ENCODE peak calls at places on chromosomes 4 and X, in nine cellular contexts. Y is DMS153; V is thyroid gland; S is astrocyte of the spinal cord; J is NCI-H748 treated with DMSO at 0.1 percent for 48 hours; T is IMR-90; N is activated T-cell treated with anti-CD3 and anti-CD28 coated beads for 1 hour; O is stimulated activated CD4-positive, alpha-beta T cell treated with anti-CD3 and anti-CD28 coated beads, Interleukin-2, amount 100 ng/mL, for 24 hours; U is skeletal muscle cell. C is an unnamed sample.

GRCh38 chr4:89496851-89497250 is 189.3 kb upstream of the GPRIN3 start:
- DNase-seq in Y (no peak), V (no peak), S (peak; percentile 44), J (no peak), T (peak; percentile 38), N (no peak), O (no peak), U (no peak), C (peak; percentile 16)

GRCh38 chrX:136835761-136836160 is 44.8 kb downstream of the RBMX start:
- DNase-seq in Y (no peak), V (no peak), S (no peak), J (no peak), T (no peak), N (no peak), O (no peak), U (no peak), C (no peak)

GRCh38 chr4:119210760-119211159 is 1.8 kb upstream of the USP53 start:
- DNase-seq in Y (no peak), V (no peak), S (peak; percentile 16), J (no peak), T (peak; percentile 68), N (no peak), O (no peak), U (peak; percentile 47), C (peak; percentile 10)

GRCh38 chrX:2521927-2522386 is 21.2 kb upstream of the DHRSX start:
- DNase-seq in Y (no peak), V (no peak), S (no peak), J (no peak), T (no peak), N (no peak), O (no peak), U (no peak), C (no peak)

GRCh38 chr4:85496146-85496849 is 21.3 kb downstream of the ARHGAP24 start:
- DNase-seq in Y (no peak), V (no peak), S (peak; percentile 47), J (no peak), T (no peak), N (no peak), O (no peak), U (no peak), C (peak; percentile 5)

GRCh38 chrX:102345916-102346315 is 93.9 kb downstream of the NXF2B start:
- DNase-seq in Y (no peak), V (peak; percentile 61), S (peak; percentile 25), J (no peak), T (peak; percentile 34), N (peak; percentile 59), O (peak; percentile 71), U (no peak), C (peak; percentile 5)

GRCh38 chr4:107692197-107692596 is 27.8 kb downstream of the PAPSS1 start:
- DNase-seq in Y (no peak), V (no peak), S (no peak), J (no peak), T (no peak), N (no peak), O (no peak), U (no peak), C (no peak)

GRCh38 chr4:25154594-25155265 is 5.5 kb downstream of the SEPSECS start:
- DNase-seq in Y (no peak), V (no peak), S (no peak), J (peak; percentile 42), T (no peak), N (no peak), O (no peak), U (no peak), C (no peak)

GRCh38 chr4:82620126-82620525 is 58.3 kb upstream of the TMEM150C start:
- DNase-seq in Y (no peak), V (no peak), S (no peak), J (no peak), T (no peak), N (no peak), O (no peak), U (no peak), C (no peak)

GRCh38 chrX:94524867-94525266 is 850.9 kb downstream of the FAM133A start:
- DNase-seq in Y (no peak), V (no peak), S (no peak), J (no peak), T (no peak), N (no peak), O (no peak), U (no peak), C (no peak)

GRCh38 chrX:31224321-31225012 is 152.6 kb upstream of the FTHL17 start:
- DNase-seq in Y (no peak), V (no peak), S (no peak), J (no peak), T (no peak), N (no peak), O (no peak), U (no peak), C (no peak)

GRCh38 chr4:34183916-34184315 is 2060.4 kb downstream of the ARAP2 start:
- DNase-seq in Y (no peak), V (no peak), S (no peak), J (no peak), T (no peak), N (no peak), O (no peak), U (peak; percentile 24), C (no peak)

GRCh38 chr4:1808851-1809753 is 16.0 kb downstream of the FGFR3 start:
- DNase-seq in Y (no peak), V (no peak), S (no peak), J (no peak), T (no peak), N (no peak), O (no peak), U (no peak), C (no peak)

GRCh38 chr4:78517050-78517652 is 34.4 kb upstream of the ANXA3 start:
- DNase-seq in Y (no peak), V (no peak), S (peak; percentile 51), J (peak; percentile 32), T (peak; percentile 43), N (no peak), O (no peak), U (no peak), C (peak; percentile 26)

GRCh38 chr4:133150643-133151300 is 1.7 kb downstream of the PCDH10 start:
- DNase-seq in Y (no peak), V (peak; percentile 13), S (peak; percentile 32), J (peak; percentile 60), T (no peak), N (no peak), O (no peak), U (no peak), C (no peak)

GRCh38 chr4:126604273-126604867 is 1028.4 kb upstream of the INTU start:
- DNase-seq in Y (no peak), V (peak; percentile 46), S (peak; percentile 65), J (peak; percentile 1), T (peak; percentile 61), N (no peak), O (no peak), U (no peak), C (peak; percentile 44)

GRCh38 chrX:10648608-10649007 is 28.2 kb upstream of the MID1 start:
- DNase-seq in Y (no peak), V (no peak), S (peak; percentile 58), J (no peak), T (peak; percentile 78), N (no peak), O (no peak), U (peak; percentile 54), C (no peak)

GRCh38 chrX:71256051-71256450 is 2.1 kb upstream of the ZMYM3 start:
- DNase-seq in Y (no peak), V (no peak), S (no peak), J (no peak), T (peak; percentile 28), N (no peak), O (no peak), U (no peak), C (no peak)

GRCh38 chrX:136336623-136337022 is 35.9 kb downstream of the ADGRG4 start:
- DNase-seq in Y (no peak), V (no peak), S (no peak), J (no peak), T (no peak), N (no peak), O (no peak), U (no peak), C (no peak)

GRCh38 chrX:8404958-8405357 is 59.7 kb upstream of the VCX3B start:
- DNase-seq in Y (no peak), V (peak; percentile 1), S (no peak), J (no peak), T (no peak), N (no peak), O (no peak), U (no peak), C (no peak)

GRCh38 chr4:157514711-157515110 is 294.2 kb downstream of the GRIA2 start:
- DNase-seq in Y (no peak), V (no peak), S (no peak), J (peak; percentile 4), T (no peak), N (no peak), O (no peak), U (no peak), C (no peak)

GRCh38 chr4:65502151-65502691 is 168.1 kb downstream of the EPHA5 start:
- DNase-seq in Y (no peak), V (no peak), S (peak; percentile 84), J (no peak), T (peak; percentile 4), N (no peak), O (no peak), U (peak; percentile 40), C (no peak)

GRCh38 chr4:167623241-167623572 is 388.9 kb upstream of the SPOCK3 start:
- DNase-seq in Y (no peak), V (no peak), S (no peak), J (no peak), T (no peak), N (no peak), O (no peak), U (no peak), C (no peak)

C was measured in RWPE1.